ENCODE peak calls at places on chromosomes 5 and 9, in eight cellular contexts. L, V, R, J, T, E, C and Y are unnamed samples.
A peak's percentile ranks its signal among the peaks of the same experiment; 100 is the strongest.

GRCh38 chr9:137437691-137438590 is 3.2 kb downstream of the ENTPD8 start:
- DNase-seq in T (no peak), C (no peak), E (no peak), J (no peak), V (no peak), R (no peak), L (no peak), Y (no peak)

GRCh38 chr9:7520396-7520795 is 279.2 kb downstream of the DMAC1 start:
- DNase-seq in R (no peak), V (no peak), E (no peak), J (no peak), C (no peak), T (no peak), L (no peak), Y (no peak)

GRCh38 chr5:155631116-155631515 is 617.6 kb downstream of the KIF4B start:
- DNase-seq in T (no peak), J (no peak), L (no peak), C (no peak), R (no peak), V (no peak), E (no peak), Y (no peak)

GRCh38 chr9:114804504-114804903 is 1.3 kb downstream of the TNFSF15 start:
- DNase-seq in T (no peak), L (no peak), J (no peak), E (no peak), R (no peak), C (no peak), V (no peak), Y (no peak)

GRCh38 chr9:20884985-20885593 is 146.4 kb downstream of the HACD4 start:
- DNase-seq in R (no peak), T (peak; percentile 16), V (peak; percentile 21), L (peak; percentile 12), J (no peak), C (peak; percentile 70), E (peak; percentile 31), Y (peak; percentile 74)

GRCh38 chr5:58407042-58407709 is 52.7 kb downstream of the PLK2 start:
- DNase-seq in E (no peak), T (no peak), L (no peak), R (no peak), C (no peak), V (no peak), J (no peak), Y (no peak)

GRCh38 chr5:158165647-158166046 is 306.7 kb upstream of the CLINT1 start:
- DNase-seq in V (no peak), T (no peak), R (no peak), L (no peak), J (no peak), C (no peak), E (no peak), Y (no peak)

GRCh38 chr5:1526681-1527131 is 2.9 kb upstream of the LPCAT1 start:
- DNase-seq in V (no peak), J (no peak), C (no peak), L (no peak), E (no peak), T (no peak), R (no peak), Y (no peak)

GRCh38 chr9:34573599-34574325 is 15.8 kb downstream of the CNTFR start:
- DNase-seq in E (no peak), V (no peak), L (no peak), C (no peak), T (no peak), J (no peak), R (no peak), Y (no peak)

GRCh38 chr5:54803381-54804025 is 181.9 kb downstream of the ESM1 start:
- DNase-seq in V (no peak), T (no peak), E (no peak), L (no peak), C (no peak), R (no peak), J (no peak), Y (no peak)

GRCh38 chr5:139065296-139065695 is 132.9 kb downstream of the SIL1 start:
- DNase-seq in C (no peak), T (no peak), R (no peak), L (no peak), J (no peak), V (no peak), E (no peak), Y (no peak)

GRCh38 chr5:59460368-59461153 is 433.0 kb downstream of the PDE4D start:
- DNase-seq in J (no peak), R (no peak), L (no peak), V (no peak), C (no peak), T (no peak), E (no peak), Y (no peak)

GRCh38 chr5:169922474-169922873 is 57.8 kb downstream of the INSYN2B start:
- DNase-seq in R (no peak), T (no peak), L (no peak), E (no peak), C (no peak), J (no peak), V (no peak), Y (no peak)

GRCh38 chr5:9947231-9947693 is 302.4 kb downstream of the ATPSCKMT start:
- DNase-seq in E (no peak), J (no peak), C (no peak), V (no peak), T (no peak), L (no peak), R (no peak), Y (no peak)

GRCh38 chr5:39427225-39427624 is 2.4 kb upstream of the DAB2 start:
- DNase-seq in V (no peak), L (no peak), C (no peak), R (no peak), T (no peak), E (no peak), J (no peak), Y (no peak)

GRCh38 chr5:11281842-11282241 is 520.8 kb upstream of the DAP start:
- DNase-seq in J (no peak), L (no peak), C (no peak), T (no peak), V (no peak), R (no peak), E (no peak), Y (no peak)

GRCh38 chr5:90421136-90421535 is 11.6 kb upstream of the CETN3 start:
- DNase-seq in T (peak; percentile 7), R (no peak), V (no peak), C (peak; percentile 15), L (no peak), J (no peak), E (no peak), Y (no peak)

GRCh38 chr5:128349044-128349629 is 188.9 kb downstream of the FBN2 start:
- DNase-seq in L (no peak), V (no peak), C (no peak), R (no peak), J (no peak), E (no peak), T (no peak), Y (no peak)

GRCh38 chr5:18305288-18305899 is 671.1 kb downstream of the TAF11L14 start:
- DNase-seq in E (no peak), V (no peak), T (peak; percentile 58), C (peak; percentile 64), J (no peak), R (no peak), L (no peak), Y (no peak)

GRCh38 chr9:21465859-21466518 is 16.1 kb downstream of the IFNE start:
- DNase-seq in T (peak; percentile 66), V (no peak), J (no peak), L (peak; percentile 10), E (no peak), C (peak; percentile 72), R (no peak), Y (peak; percentile 51)

GRCh38 chr5:96235008-96235910 is 197.8 kb downstream of the PCSK1 start:
- DNase-seq in V (no peak), L (no peak), J (no peak), C (no peak), R (no peak), E (no peak), T (no peak), Y (no peak)

GRCh38 chr5:177552839-177553455 is 1.4 kb downstream of the FAM193B start:
- DNase-seq in V (no peak), E (no peak), L (no peak), R (no peak), C (no peak), T (no peak), J (no peak), Y (no peak)

GRCh38 chr5:145462525-145462924 is 372.6 kb downstream of the PRELID2 start:
- DNase-seq in L (no peak), J (no peak), T (no peak), E (no peak), C (no peak), R (no peak), V (no peak), Y (no peak)

GRCh38 chr9:98764351-98764750 is 32.0 kb downstream of the ANKS6 start:
- DNase-seq in J (no peak), V (no peak), C (no peak), R (no peak), L (no peak), T (no peak), E (no peak), Y (no peak)

GRCh38 chr5:57414857-57415256 is 67.8 kb downstream of the ACTBL2 start:
- DNase-seq in V (no peak), J (no peak), L (no peak), C (no peak), E (no peak), T (no peak), R (no peak), Y (no peak)

GRCh38 chr9:22307013-22307711 is 139.5 kb upstream of the DMRTA1 start:
- DNase-seq in J (no peak), L (no peak), R (no peak), V (no peak), T (peak; percentile 8), E (no peak), C (peak; percentile 77), Y (peak; percentile 9)

GRCh38 chr9:93223241-93224180 is 39.6 kb downstream of the WNK2 start:
- DNase-seq in L (no peak), E (no peak), V (no peak), C (no peak), R (no peak), J (no peak), T (no peak), Y (no peak)

GRCh38 chr5:16304846-16305245 is 125.3 kb upstream of the MARCHF11 start:
- DNase-seq in E (no peak), T (no peak), J (no peak), V (no peak), L (no peak), R (no peak), C (no peak), Y (no peak)

GRCh38 chr5:133952729-133953567 is 15.5 kb downstream of the C5orf15 start:
- DNase-seq in T (no peak), L (no peak), C (no peak), J (no peak), V (peak; percentile 27), R (no peak), E (peak; percentile 46), Y (no peak)

GRCh38 chr5:31854181-31854624 is 215.3 kb downstream of the PDZD2 start:
- DNase-seq in J (no peak), V (peak; percentile 33), R (no peak), E (no peak), C (no peak), T (no peak), L (no peak), Y (peak; percentile 9)

GRCh38 chr9:3732077-3733038 is 206.6 kb upstream of the RFX3 start:
- DNase-seq in J (no peak), C (peak; percentile 100), E (peak; percentile 18), V (no peak), R (peak; percentile 67), L (peak; percentile 41), T (peak; percentile 79), Y (peak; percentile 58)

GRCh38 chr9:76803083-76803482 is 38.8 kb downstream of the PCA3 start:
- DNase-seq in J (no peak), T (no peak), R (no peak), L (no peak), V (no peak), C (no peak), E (no peak), Y (no peak)

GRCh38 chr5:1769752-1770442 is 29.7 kb downstream of the MRPL36 start:
- DNase-seq in L (no peak), C (no peak), R (peak; percentile 44), V (no peak), T (no peak), E (no peak), J (no peak), Y (no peak)

GRCh38 chr5:126373621-126374416 is 49.4 kb upstream of the GRAMD2B start:
- DNase-seq in T (no peak), E (no peak), V (no peak), R (no peak), C (peak; percentile 28), L (no peak), J (no peak), Y (no peak)